ENCODE peak calls at places on chromosomes 3 and 15, in six cellular contexts. One of them, this sample, is unnamed.

GRCh38 chr15:66679657-66680108 is 22.4 kb upstream of the SMAD6 start:
- DNase-seq in effector memory CD8-positive, alpha-beta T cell: no peak
- DNase-seq in lung microvascular endothelial cell: no peak
- DNase-seq in colonic mucosa: no peak
- DNase-seq in fibroblast of pulmonary artery: peak
- DNase-seq in head of caudate nucleus: no peak
- DNase-seq in this sample: no peak

GRCh38 chr15:84944311-84944710 is 37.3 kb upstream of the PDE8A start:
- DNase-seq in effector memory CD8-positive, alpha-beta T cell: no peak
- DNase-seq in lung microvascular endothelial cell: no peak
- DNase-seq in colonic mucosa: no peak
- DNase-seq in fibroblast of pulmonary artery: no peak
- DNase-seq in head of caudate nucleus: no peak
- DNase-seq in this sample: no peak

GRCh38 chr3:112761062-112761638 is 85.5 kb downstream of the CD200R1L start:
- DNase-seq in effector memory CD8-positive, alpha-beta T cell: no peak
- DNase-seq in lung microvascular endothelial cell: peak
- DNase-seq in colonic mucosa: no peak
- DNase-seq in fibroblast of pulmonary artery: peak
- DNase-seq in head of caudate nucleus: no peak
- DNase-seq in this sample: no peak

GRCh38 chr3:174215426-174215825 is 643.7 kb upstream of the NAALADL2 start:
- DNase-seq in effector memory CD8-positive, alpha-beta T cell: no peak
- DNase-seq in lung microvascular endothelial cell: no peak
- DNase-seq in colonic mucosa: no peak
- DNase-seq in fibroblast of pulmonary artery: no peak
- DNase-seq in head of caudate nucleus: no peak
- DNase-seq in this sample: no peak

GRCh38 chr3:128950223-128950938 is 43.5 kb downstream of the CFAP92 start:
- DNase-seq in effector memory CD8-positive, alpha-beta T cell: no peak
- DNase-seq in lung microvascular endothelial cell: peak
- DNase-seq in colonic mucosa: peak
- DNase-seq in fibroblast of pulmonary artery: peak
- DNase-seq in head of caudate nucleus: no peak
- DNase-seq in this sample: no peak

GRCh38 chr3:197000211-197000610 is 29.4 kb downstream of the MELTF start:
- DNase-seq in effector memory CD8-positive, alpha-beta T cell: no peak
- DNase-seq in lung microvascular endothelial cell: peak
- DNase-seq in colonic mucosa: no peak
- DNase-seq in fibroblast of pulmonary artery: peak
- DNase-seq in head of caudate nucleus: no peak
- DNase-seq in this sample: no peak

GRCh38 chr15:38863381-38863780 is 298.8 kb upstream of the RASGRP1 start:
- DNase-seq in effector memory CD8-positive, alpha-beta T cell: no peak
- DNase-seq in lung microvascular endothelial cell: no peak
- DNase-seq in colonic mucosa: no peak
- DNase-seq in fibroblast of pulmonary artery: no peak
- DNase-seq in head of caudate nucleus: no peak
- DNase-seq in this sample: no peak

GRCh38 chr3:155949464-155950217 is 79.2 kb downstream of the GMPS start:
- DNase-seq in effector memory CD8-positive, alpha-beta T cell: no peak
- DNase-seq in lung microvascular endothelial cell: no peak
- DNase-seq in colonic mucosa: no peak
- DNase-seq in fibroblast of pulmonary artery: no peak
- DNase-seq in head of caudate nucleus: no peak
- DNase-seq in this sample: no peak

GRCh38 chr15:77819841-77820728 is 187.4 kb upstream of the LINGO1 start:
- DNase-seq in effector memory CD8-positive, alpha-beta T cell: no peak
- DNase-seq in lung microvascular endothelial cell: no peak
- DNase-seq in colonic mucosa: peak
- DNase-seq in fibroblast of pulmonary artery: no peak
- DNase-seq in head of caudate nucleus: peak
- DNase-seq in this sample: no peak

GRCh38 chr3:113436794-113437193 is 4.5 kb downstream of the CFAP44 start:
- DNase-seq in effector memory CD8-positive, alpha-beta T cell: no peak
- DNase-seq in lung microvascular endothelial cell: peak
- DNase-seq in colonic mucosa: no peak
- DNase-seq in fibroblast of pulmonary artery: peak
- DNase-seq in head of caudate nucleus: no peak
- DNase-seq in this sample: no peak

GRCh38 chr3:149152420-149152819 is 23.0 kb downstream of the HPS3 start:
- DNase-seq in effector memory CD8-positive, alpha-beta T cell: no peak
- DNase-seq in lung microvascular endothelial cell: peak
- DNase-seq in colonic mucosa: no peak
- DNase-seq in fibroblast of pulmonary artery: peak
- DNase-seq in head of caudate nucleus: no peak
- DNase-seq in this sample: no peak

GRCh38 chr15:40769310-40770146 is at the start of gene C15orf62:
- DNase-seq in effector memory CD8-positive, alpha-beta T cell: peak
- DNase-seq in lung microvascular endothelial cell: peak
- DNase-seq in colonic mucosa: peak
- DNase-seq in fibroblast of pulmonary artery: peak
- DNase-seq in head of caudate nucleus: peak
- DNase-seq in this sample: peak

GRCh38 chr15:41043276-41043675 is 72.8 kb downstream of the INO80 start:
- DNase-seq in effector memory CD8-positive, alpha-beta T cell: no peak
- DNase-seq in lung microvascular endothelial cell: no peak
- DNase-seq in colonic mucosa: no peak
- DNase-seq in fibroblast of pulmonary artery: peak
- DNase-seq in head of caudate nucleus: no peak
- DNase-seq in this sample: no peak

GRCh38 chr3:112038863-112039262 is 4.3 kb downstream of the TMPRSS7 start:
- DNase-seq in effector memory CD8-positive, alpha-beta T cell: no peak
- DNase-seq in lung microvascular endothelial cell: no peak
- DNase-seq in colonic mucosa: no peak
- DNase-seq in fibroblast of pulmonary artery: peak
- DNase-seq in head of caudate nucleus: no peak
- DNase-seq in this sample: no peak

GRCh38 chr15:58396181-58396580 is 35.6 kb upstream of the LIPC start:
- DNase-seq in effector memory CD8-positive, alpha-beta T cell: no peak
- DNase-seq in lung microvascular endothelial cell: no peak
- DNase-seq in colonic mucosa: no peak
- DNase-seq in fibroblast of pulmonary artery: peak
- DNase-seq in head of caudate nucleus: no peak
- DNase-seq in this sample: no peak

GRCh38 chr3:134279466-134279865 is 28.8 kb upstream of the RYK start:
- DNase-seq in effector memory CD8-positive, alpha-beta T cell: no peak
- DNase-seq in lung microvascular endothelial cell: peak
- DNase-seq in colonic mucosa: no peak
- DNase-seq in fibroblast of pulmonary artery: peak
- DNase-seq in head of caudate nucleus: no peak
- DNase-seq in this sample: no peak

GRCh38 chr3:148459931-148460513 is 237.7 kb upstream of the AGTR1 start:
- DNase-seq in effector memory CD8-positive, alpha-beta T cell: no peak
- DNase-seq in lung microvascular endothelial cell: no peak
- DNase-seq in colonic mucosa: no peak
- DNase-seq in fibroblast of pulmonary artery: peak
- DNase-seq in head of caudate nucleus: no peak
- DNase-seq in this sample: no peak

GRCh38 chr15:41775651-41776050 is 1.4 kb downstream of the MAPKBP1 start:
- DNase-seq in effector memory CD8-positive, alpha-beta T cell: no peak
- DNase-seq in lung microvascular endothelial cell: no peak
- DNase-seq in colonic mucosa: no peak
- DNase-seq in fibroblast of pulmonary artery: peak
- DNase-seq in head of caudate nucleus: no peak
- DNase-seq in this sample: no peak

GRCh38 chr3:106097817-106098410 is 229.1 kb upstream of the CBLB start:
- DNase-seq in effector memory CD8-positive, alpha-beta T cell: no peak
- DNase-seq in lung microvascular endothelial cell: no peak
- DNase-seq in colonic mucosa: no peak
- DNase-seq in fibroblast of pulmonary artery: no peak
- DNase-seq in head of caudate nucleus: no peak
- DNase-seq in this sample: no peak

GRCh38 chr15:75042730-75043508 is 19.5 kb downstream of the PPCDC start:
- DNase-seq in effector memory CD8-positive, alpha-beta T cell: peak
- DNase-seq in lung microvascular endothelial cell: peak
- DNase-seq in colonic mucosa: peak
- DNase-seq in fibroblast of pulmonary artery: peak
- DNase-seq in head of caudate nucleus: peak
- DNase-seq in this sample: peak

GRCh38 chr3:196348698-196349097 is 10.5 kb upstream of the TM4SF19 start:
- DNase-seq in effector memory CD8-positive, alpha-beta T cell: no peak
- DNase-seq in lung microvascular endothelial cell: no peak
- DNase-seq in colonic mucosa: no peak
- DNase-seq in fibroblast of pulmonary artery: no peak
- DNase-seq in head of caudate nucleus: no peak
- DNase-seq in this sample: no peak

GRCh38 chr3:47884603-47885002 is 81.7 kb downstream of the DHX30 start:
- DNase-seq in effector memory CD8-positive, alpha-beta T cell: no peak
- DNase-seq in lung microvascular endothelial cell: no peak
- DNase-seq in colonic mucosa: no peak
- DNase-seq in fibroblast of pulmonary artery: no peak
- DNase-seq in head of caudate nucleus: no peak
- DNase-seq in this sample: no peak

GRCh38 chr3:31817411-31817966 is 163.6 kb downstream of the OSBPL10 start:
- DNase-seq in effector memory CD8-positive, alpha-beta T cell: no peak
- DNase-seq in lung microvascular endothelial cell: no peak
- DNase-seq in colonic mucosa: no peak
- DNase-seq in fibroblast of pulmonary artery: no peak
- DNase-seq in head of caudate nucleus: no peak
- DNase-seq in this sample: no peak

GRCh38 chr3:127254001-127254400 is 33.8 kb downstream of the PRR20G start:
- DNase-seq in effector memory CD8-positive, alpha-beta T cell: no peak
- DNase-seq in lung microvascular endothelial cell: no peak
- DNase-seq in colonic mucosa: no peak
- DNase-seq in fibroblast of pulmonary artery: no peak
- DNase-seq in head of caudate nucleus: no peak
- DNase-seq in this sample: no peak

GRCh38 chr15:31273258-31273941 is 53.2 kb upstream of the KLF13 start:
- DNase-seq in effector memory CD8-positive, alpha-beta T cell: no peak
- DNase-seq in lung microvascular endothelial cell: no peak
- DNase-seq in colonic mucosa: no peak
- DNase-seq in fibroblast of pulmonary artery: no peak
- DNase-seq in head of caudate nucleus: peak
- DNase-seq in this sample: peak

This sample was measured in omental fat pad.